ENCODE peak calls at places on chromosomes 4 and X, in four cellular contexts. W is fibroblast of the aortic adventitia, U is Calu3, C is smooth muscle cell of the brain vasculature. A is an unnamed sample.

GRCh38 chr4:104420766-104421165 is 73.9 kb downstream of the CXXC4 start:
- DNase-seq in C (no peak), W (no peak), U (no peak), A (no peak)

GRCh38 chrX:119189586-119189985 is 46.5 kb upstream of the PGRMC1 start:
- DNase-seq in W (peak), U (no peak), C (peak), A (no peak)

GRCh38 chrX:9566150-9566621 is 101.3 kb downstream of the TBL1X start:
- DNase-seq in C (peak), U (peak), W (peak), A (no peak)

GRCh38 chrX:149865390-149865789 is 15.6 kb upstream of the MAGEA8 start:
- DNase-seq in U (no peak), W (no peak), C (no peak), A (no peak)

GRCh38 chr4:60396680-60397079 is 803.4 kb upstream of the ADGRL3 start:
- DNase-seq in U (no peak), W (no peak), C (no peak), A (no peak)

GRCh38 chr4:96972920-96973319 is 1133.0 kb downstream of the PDHA2 start:
- DNase-seq in C (no peak), W (no peak), U (no peak), A (no peak)

GRCh38 chr4:182826391-182826790 is 90.8 kb downstream of the DCTD start:
- DNase-seq in W (no peak), U (no peak), C (no peak), A (no peak)

GRCh38 chr4:76504613-76505465 is 69.8 kb downstream of the SHROOM3 start:
- DNase-seq in C (peak), W (peak), U (peak), A (no peak)

GRCh38 chr4:12545845-12546244 is 938.3 kb downstream of the RAB28 start:
- DNase-seq in W (peak), U (no peak), C (no peak), A (no peak)

GRCh38 chr4:169252339-169253086 is 18.2 kb downstream of the SH3RF1 start:
- DNase-seq in U (peak), W (no peak), C (no peak), A (no peak)

GRCh38 chr4:168831919-168832745 is 177.9 kb downstream of the CBR4 start:
- DNase-seq in U (peak), W (peak), C (no peak), A (peak)

GRCh38 chr4:77395481-77395880 is 210.1 kb upstream of the CXCL13 start:
- DNase-seq in C (no peak), W (no peak), U (no peak), A (no peak)

GRCh38 chr4:5708171-5708828 is at the start of gene EVC2:
- DNase-seq in W (peak), U (no peak), C (no peak), A (no peak)

GRCh38 chr4:167956676-167957075 is 135.7 kb upstream of the ANXA10 start:
- DNase-seq in C (no peak), W (peak), U (no peak), A (no peak)

GRCh38 chrX:6526564-6526963 is 8.4 kb downstream of the VCX3A start:
- DNase-seq in U (no peak), C (no peak), W (no peak), A (no peak)

GRCh38 chrX:119247702-119248101 is 11.6 kb downstream of the PGRMC1 start:
- DNase-seq in C (no peak), U (no peak), W (no peak), A (no peak)

GRCh38 chr4:83115000-83115399 is 471 bp upstream of the PLAC8 start:
- DNase-seq in W (peak), U (no peak), C (no peak), A (no peak)

GRCh38 chr4:4260185-4260751 is 12.2 kb upstream of the TMEM128 start:
- DNase-seq in U (no peak), W (peak), C (no peak), A (peak)

GRCh38 chrX:68433155-68433980 is at the start of gene OPHN1:
- DNase-seq in C (peak), U (peak), W (peak), A (no peak)

GRCh38 chr4:69689530-69690111 is 36.6 kb upstream of the UGT2A1 start:
- DNase-seq in W (peak), C (peak), U (peak), A (no peak)

GRCh38 chr4:3257125-3257690 is 8.2 kb downstream of the MSANTD1 start:
- DNase-seq in C (no peak), U (no peak), W (no peak), A (no peak)

GRCh38 chr4:110442309-110442708 is 33.6 kb upstream of the ENPEP start:
- DNase-seq in W (no peak), C (no peak), U (no peak), A (no peak)

GRCh38 chr4:107966903-107967302 is 22.8 kb upstream of the HADH start:
- DNase-seq in C (no peak), W (no peak), U (no peak), A (no peak)

GRCh38 chr4:108596389-108596788 is 24.0 kb upstream of the RPL34 start:
- DNase-seq in W (no peak), U (no peak), C (no peak), A (no peak)

GRCh38 chr4:6299875-6300274 is 30.2 kb downstream of the WFS1 start:
- DNase-seq in W (no peak), C (no peak), U (no peak), A (no peak)

GRCh38 chr4:8069102-8069752 is 89.4 kb downstream of the ABLIM2 start:
- DNase-seq in U (no peak), W (no peak), C (no peak), A (no peak)

GRCh38 chr4:150315175-150315574 is 236.9 kb downstream of the DCLK2 start:
- DNase-seq in W (peak), C (no peak), U (no peak), A (no peak)

GRCh38 chr4:124931050-124931449 is 218.5 kb upstream of the ANKRD50 start:
- DNase-seq in C (peak), W (peak), U (no peak), A (no peak)

GRCh38 chr4:155667538-155668511 is 1.2 kb downstream of the GUCY1A1 start:
- DNase-seq in U (peak), W (peak), C (no peak), A (peak)

GRCh38 chrX:72566448-72566847 is 6.2 kb downstream of the HDAC8 start:
- DNase-seq in U (no peak), C (no peak), W (no peak), A (no peak)

GRCh38 chrX:133415276-133416105 is at the start of gene GPC4:
- DNase-seq in C (no peak), U (peak), W (peak), A (peak)